ENCODE peak calls at places on chromosomes 6 and 20, in nine cellular contexts. K, M, O, V, X, U, G, C and R are unnamed samples. For H3K4me1, the result is how much of the 10 kb centered on the place peaks cover.

GRCh38 chr20:17859616-17860232 is 108.9 kb downstream of the SNX5 start:
- DNase-seq in G (no peak), O (no peak), M (no peak), U (peak), X (no peak), K (no peak), C (no peak), V (no peak), R (no peak)

GRCh38 chr6:118218156-118218555 is 311.1 kb downstream of the SLC35F1 start:
- DNase-seq in M (no peak), O (no peak), U (no peak), V (no peak), C (no peak), G (no peak), X (no peak), K (no peak), R (no peak)

GRCh38 chr6:38302081-38302480 is 337.6 kb downstream of the BTBD9 start:
- DNase-seq in K (no peak), M (no peak), U (no peak), X (no peak), V (no peak), C (no peak), G (no peak), O (no peak), R (no peak)

GRCh38 chr6:137390264-137390787 is 103.9 kb downstream of the OLIG3 start:
- DNase-seq in X (no peak), K (no peak), M (no peak), V (no peak), O (no peak), U (no peak), G (no peak), C (no peak), R (no peak)

GRCh38 chr6:95866732-95867131 is 149.0 kb upstream of the FUT9 start:
- DNase-seq in U (peak), C (no peak), M (peak), V (no peak), K (peak), G (no peak), X (no peak), O (no peak), R (no peak)

GRCh38 chr6:105633814-105634213 is 230.9 kb upstream of the PREP start:
- DNase-seq in O (no peak), C (no peak), X (no peak), M (no peak), U (no peak), V (no peak), G (no peak), K (no peak), R (no peak)

GRCh38 chr20:44810061-44810390 is 320 bp downstream of the RIMS4 start:
- DNase-seq in X (no peak), O (no peak), K (no peak), C (no peak), M (no peak), U (peak), G (peak), V (no peak), R (no peak)

GRCh38 chr20:38460040-38460623 is 12.5 kb upstream of the RALGAPB start:
- DNase-seq in O (peak), C (no peak), G (no peak), K (no peak), V (no peak), X (peak), M (peak), U (no peak), R (no peak)

GRCh38 chr20:17933711-17934110 is 34.9 kb downstream of the SNX5 start:
- DNase-seq in C (no peak), O (no peak), X (no peak), V (no peak), U (no peak), K (no peak), M (no peak), G (no peak), R (no peak)

GRCh38 chr6:75326557-75327258 is 42.1 kb upstream of the TMEM30A start:
- DNase-seq in U (peak), C (no peak), X (no peak), V (no peak), O (no peak), G (no peak), K (no peak), M (no peak), R (no peak)

GRCh38 chr6:105781248-105781647 is 304.9 kb upstream of the PRDM1 start:
- DNase-seq in K (no peak), M (no peak), V (no peak), G (no peak), U (no peak), O (no peak), X (no peak), C (no peak), R (no peak)

GRCh38 chr6:30752164-30752927 is 8.0 kb upstream of the IER3 start:
- DNase-seq in G (no peak), O (peak), X (peak), U (no peak), M (peak), V (peak), C (peak), K (peak), R (peak)

GRCh38 chr20:1467355-1468116 is 887 bp upstream of the NSFL1C start:
- DNase-seq in C (peak), O (no peak), G (peak), X (no peak), U (peak), M (peak), K (peak), V (no peak), R (peak)

GRCh38 chr6:13303668-13304017 is 24.7 kb downstream of the TBC1D7 start:
- DNase-seq in X (peak), V (peak), M (peak), G (peak), U (no peak), O (no peak), C (peak), K (peak), R (no peak)

GRCh38 chr6:43910638-43911353 is 140.8 kb downstream of the VEGFA start:
- DNase-seq in U (no peak), C (no peak), K (no peak), X (no peak), O (no peak), G (no peak), V (no peak), M (no peak), R (no peak)

GRCh38 chr20:41174373-41174772 is 37.0 kb downstream of the PLCG1 start:
- DNase-seq in X (no peak), K (no peak), G (peak), V (no peak), U (no peak), O (no peak), M (peak), C (no peak), R (peak)

GRCh38 chr6:118206221-118206620 is 299.2 kb downstream of the SLC35F1 start:
- DNase-seq in O (no peak), K (no peak), V (no peak), G (no peak), X (no peak), M (no peak), C (no peak), U (no peak), R (no peak)

GRCh38 chr6:37381579-37381978 is 27.8 kb downstream of the RNF8 start:
- DNase-seq in X (no peak), G (peak), K (peak), M (peak), O (no peak), C (no peak), U (peak), V (no peak), R (no peak)

GRCh38 chr20:22525069-22525820 is 59.1 kb downstream of the FOXA2 start:
- DNase-seq in C (no peak), U (no peak), K (no peak), M (no peak), X (no peak), V (no peak), G (no peak), O (no peak), R (peak)

GRCh38 chr6:141133346-141133745 is 999.4 kb upstream of the GJE1 start:
- DNase-seq in O (no peak), K (no peak), G (no peak), X (no peak), U (no peak), V (no peak), M (no peak), C (no peak), R (no peak)

GRCh38 chr6:43758617-43759050 is 11.4 kb upstream of the VEGFA start:
- DNase-seq in V (no peak), K (no peak), M (no peak), O (no peak), C (no peak), X (peak), U (peak), G (peak), R (no peak)

GRCh38 chr20:62622178-62622876 is 20.0 kb upstream of the SLCO4A1 start:
- DNase-seq in U (no peak), K (no peak), X (no peak), G (no peak), V (no peak), O (no peak), C (no peak), M (no peak), R (no peak)

GRCh38 chr20:62623488-62624324 is 18.6 kb upstream of the SLCO4A1 start:
- DNase-seq in V (peak), U (peak), G (peak), X (peak), M (peak), C (peak), O (peak), K (peak), R (peak)

GRCh38 chr20:62620624-62621023 is 21.7 kb upstream of the SLCO4A1 start:
- DNase-seq in V (no peak), X (no peak), K (no peak), O (no peak), C (no peak), G (no peak), U (no peak), M (no peak), R (no peak)

GRCh38 chr20:62622877-62623487 is 19.3 kb upstream of the SLCO4A1 start:
- DNase-seq in O (no peak), M (no peak), G (no peak), K (no peak), C (no peak), X (no peak), U (no peak), V (no peak), R (no peak)

GRCh38 chr20:62621251-62622110 is 20.8 kb upstream of the SLCO4A1 start:
- DNase-seq in C (no peak), M (no peak), U (no peak), O (no peak), X (no peak), G (no peak), K (no peak), V (no peak), R (no peak)
- H3K4me1 ChIP-seq in C (under half), M (under half), U (under half), O (under half), X (under half), G (under half), K (half or more), V (half or more), R (half or more)

GRCh38 chr20:380763-381580 is 412 bp downstream of the TRIB3 start:
- DNase-seq in M (peak), X (peak), U (peak), V (no peak), G (peak), C (no peak), K (peak), O (peak), R (no peak)
- TF ChIP-seq POLR2AphosphoS5 in M (no peak), X (no peak), U (peak), V (no peak), G (no peak), C (no peak), K (no peak), O (no peak), R (no peak)

GRCh38 chr6:108120311-108120710 is 45.5 kb upstream of the NR2E1 start:
- DNase-seq in K (no peak), X (no peak), U (peak), V (no peak), O (no peak), G (peak), C (no peak), M (no peak), R (no peak)
- H3K27ac ChIP-seq in K (no peak), X (no peak), U (no peak), V (no peak), O (no peak), G (no peak), C (no peak), M (no peak), R (no peak)

DNA sequence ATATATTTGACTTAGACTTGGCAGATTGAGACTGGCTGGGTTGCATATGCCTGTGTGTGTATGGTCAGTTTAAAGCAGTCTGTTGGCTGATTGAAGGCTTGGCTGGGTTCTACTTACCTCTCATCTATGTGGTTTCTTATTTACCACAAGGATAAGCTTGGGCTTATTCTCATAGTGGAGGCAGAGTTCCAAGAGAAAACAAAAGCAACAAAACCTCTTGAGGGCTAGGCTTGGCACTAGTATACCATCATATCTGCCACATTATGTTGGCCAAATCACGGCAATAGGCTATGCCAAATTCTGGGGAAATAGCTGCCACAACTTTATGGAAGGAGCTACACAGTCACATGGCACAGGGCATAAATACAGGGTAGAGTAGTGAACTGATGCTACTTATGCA is 714.1 kb downstream of the CBLN4 start:
- DNase-seq in U (no peak), G (no peak), X (no peak), C (no peak), K (no peak), M (no peak), O (no peak), V (no peak), R (no peak)
- H3K4me1 ChIP-seq in U (under half), G (under half), X (under half), C (under half), K (under half), M (under half), O (under half), V (under half), R (under half)

DNA sequence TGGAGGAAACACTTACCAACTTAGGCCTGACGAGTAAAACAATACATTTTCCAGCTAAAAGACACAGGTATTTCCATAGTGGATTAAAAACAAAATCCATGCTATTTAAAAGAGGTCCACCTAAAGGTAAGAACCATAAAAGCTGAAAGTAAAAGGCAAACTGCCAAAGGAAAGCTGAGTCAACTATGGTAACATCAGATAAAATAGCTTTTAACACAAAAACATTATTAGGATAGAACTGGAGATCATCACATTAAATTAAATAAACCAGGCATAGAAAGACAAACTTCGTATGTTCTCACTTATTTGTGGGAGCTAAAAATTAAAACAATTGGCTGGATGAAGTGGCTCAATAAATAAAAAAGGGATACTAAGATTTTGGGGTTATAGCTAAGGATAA is 166.8 kb upstream of the SLC22A16 start:
- DNase-seq in V (no peak), M (no peak), G (no peak), K (no peak), C (no peak), X (no peak), O (no peak), U (no peak), R (no peak)
- TF ChIP-seq POLR2AphosphoS5 in V (no peak), M (no peak), G (no peak), K (no peak), C (no peak), X (no peak), O (peak), U (no peak), R (no peak)

DNA sequence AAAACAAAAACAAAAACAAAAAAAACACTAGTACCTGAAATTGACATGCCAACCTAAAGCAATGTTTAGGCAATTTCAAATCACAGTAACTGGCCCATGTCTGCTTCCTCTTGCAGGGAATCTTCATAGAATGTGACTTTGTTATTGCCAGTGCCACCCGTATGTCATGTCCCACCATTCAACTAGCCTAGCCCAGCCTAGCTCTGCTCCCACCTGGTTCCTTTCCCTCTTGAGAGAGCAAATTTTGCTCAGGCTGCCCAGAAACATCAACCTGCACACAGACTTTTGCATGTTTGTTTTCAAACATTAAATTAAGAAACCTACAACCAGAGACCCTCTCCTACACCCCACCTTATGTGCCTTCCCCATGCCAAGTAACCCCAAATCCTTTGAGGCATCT is 124.8 kb upstream of the SLC2A12 start:
- DNase-seq in X (no peak), V (no peak), G (no peak), O (no peak), C (no peak), U (no peak), M (no peak), K (no peak), R (no peak)
- H3K27ac ChIP-seq in X (no peak), V (peak), G (no peak), O (no peak), C (peak), U (no peak), M (peak), K (peak), R (peak)